ENCODE peak calls at places on chromosomes 4 and X, in five cellular contexts. One of them, this sample, is unnamed.

GRCh38 chr4:165009493-165010227 is 22.1 kb upstream of the TRIM60 start:
- DNase-seq in AG04450: no peak
- DNase-seq in ACHN: no peak
- DNase-seq in natural killer cell treated with Interleukin-12 subunit alpha and Interleukin-12 subunit beta and Interleukin-15 and Interleukin-18, amount 100 ng/mL, for 72 hours: no peak
- DNase-seq in NCI-H524 treated with DMSO at 0.1 percent for 48 hours: no peak
- DNase-seq in this sample: no peak

GRCh38 chr4:6716958-6717655 is 1.1 kb downstream of the BLOC1S4 start:
- DNase-seq in AG04450: no peak
- DNase-seq in ACHN: no peak
- DNase-seq in natural killer cell treated with Interleukin-12 subunit alpha and Interleukin-12 subunit beta and Interleukin-15 and Interleukin-18, amount 100 ng/mL, for 72 hours: no peak
- DNase-seq in NCI-H524 treated with DMSO at 0.1 percent for 48 hours: no peak
- DNase-seq in this sample: no peak

GRCh38 chr4:169410839-169411770 is 140.3 kb upstream of the SH3RF1 start:
- DNase-seq in AG04450: peak
- DNase-seq in ACHN: no peak
- DNase-seq in natural killer cell treated with Interleukin-12 subunit alpha and Interleukin-12 subunit beta and Interleukin-15 and Interleukin-18, amount 100 ng/mL, for 72 hours: peak
- DNase-seq in NCI-H524 treated with DMSO at 0.1 percent for 48 hours: no peak
- DNase-seq in this sample: no peak

GRCh38 chr4:189035654-189036053 is 896.4 kb downstream of the TRIML1 start:
- DNase-seq in AG04450: no peak
- DNase-seq in ACHN: no peak
- DNase-seq in natural killer cell treated with Interleukin-12 subunit alpha and Interleukin-12 subunit beta and Interleukin-15 and Interleukin-18, amount 100 ng/mL, for 72 hours: no peak
- DNase-seq in NCI-H524 treated with DMSO at 0.1 percent for 48 hours: no peak
- DNase-seq in this sample: no peak

GRCh38 chr4:100582146-100582545 is 64.3 kb upstream of the EMCN start:
- DNase-seq in AG04450: no peak
- DNase-seq in ACHN: no peak
- DNase-seq in natural killer cell treated with Interleukin-12 subunit alpha and Interleukin-12 subunit beta and Interleukin-15 and Interleukin-18, amount 100 ng/mL, for 72 hours: no peak
- DNase-seq in NCI-H524 treated with DMSO at 0.1 percent for 48 hours: no peak
- DNase-seq in this sample: no peak

GRCh38 chrX:129690435-129690834 is 35.7 kb upstream of the APLN start:
- DNase-seq in AG04450: no peak
- DNase-seq in ACHN: no peak
- DNase-seq in natural killer cell treated with Interleukin-12 subunit alpha and Interleukin-12 subunit beta and Interleukin-15 and Interleukin-18, amount 100 ng/mL, for 72 hours: no peak
- DNase-seq in NCI-H524 treated with DMSO at 0.1 percent for 48 hours: no peak
- DNase-seq in this sample: no peak

GRCh38 chr4:151540728-151541437 is 131.9 kb downstream of the FHIP1A start:
- DNase-seq in AG04450: peak
- DNase-seq in ACHN: peak
- DNase-seq in natural killer cell treated with Interleukin-12 subunit alpha and Interleukin-12 subunit beta and Interleukin-15 and Interleukin-18, amount 100 ng/mL, for 72 hours: no peak
- DNase-seq in NCI-H524 treated with DMSO at 0.1 percent for 48 hours: no peak
- DNase-seq in this sample: peak

GRCh38 chrX:98405376-98405775 is 1521.7 kb downstream of the RPA4 start:
- DNase-seq in AG04450: no peak
- DNase-seq in ACHN: no peak
- DNase-seq in natural killer cell treated with Interleukin-12 subunit alpha and Interleukin-12 subunit beta and Interleukin-15 and Interleukin-18, amount 100 ng/mL, for 72 hours: no peak
- DNase-seq in NCI-H524 treated with DMSO at 0.1 percent for 48 hours: no peak
- DNase-seq in this sample: no peak